ENCODE peak calls at places on chromosomes 2 and 18, in five cellular contexts. One of them, this sample, is unnamed.

GRCh38 chr2:187499941-187500532 is 52.0 kb upstream of the CALCRL start:
- DNase-seq in esophagus muscularis mucosa: no peak
- DNase-seq in left lung: no peak
- DNase-seq in CD4-positive, alpha-beta memory T cell: no peak
- DNase-seq in A549: peak
- DNase-seq in this sample: no peak

GRCh38 chr2:159010340-159010739 is 41.9 kb downstream of the TANC1 start:
- DNase-seq in esophagus muscularis mucosa: no peak
- DNase-seq in CD4-positive, alpha-beta memory T cell: no peak
- DNase-seq in A549: peak
- DNase-seq in left lung: peak
- DNase-seq in this sample: no peak

GRCh38 chr2:16425462-16426336 is 239.9 kb downstream of the CYRIA start:
- DNase-seq in left lung: no peak
- DNase-seq in CD4-positive, alpha-beta memory T cell: no peak
- DNase-seq in esophagus muscularis mucosa: no peak
- DNase-seq in A549: peak
- DNase-seq in this sample: no peak

GRCh38 chr2:136005462-136006205 is 20.2 kb upstream of the DARS1 start:
- DNase-seq in CD4-positive, alpha-beta memory T cell: no peak
- DNase-seq in esophagus muscularis mucosa: no peak
- DNase-seq in left lung: no peak
- DNase-seq in A549: no peak
- DNase-seq in this sample: no peak

GRCh38 chr2:205802069-205802468 is 119.8 kb downstream of the NRP2 start:
- DNase-seq in CD4-positive, alpha-beta memory T cell: no peak
- DNase-seq in esophagus muscularis mucosa: no peak
- DNase-seq in left lung: peak
- DNase-seq in A549: no peak
- DNase-seq in this sample: no peak

GRCh38 chr18:71665131-71665530 is 879.0 kb downstream of the CBLN2 start:
- DNase-seq in CD4-positive, alpha-beta memory T cell: no peak
- DNase-seq in esophagus muscularis mucosa: no peak
- DNase-seq in left lung: no peak
- DNase-seq in A549: no peak
- DNase-seq in this sample: no peak

GRCh38 chr18:9380101-9380500 is 45.5 kb downstream of the TWSG1 start:
- DNase-seq in CD4-positive, alpha-beta memory T cell: no peak
- DNase-seq in A549: no peak
- DNase-seq in left lung: no peak
- DNase-seq in esophagus muscularis mucosa: no peak
- DNase-seq in this sample: no peak

GRCh38 chr2:99867690-99868089 is 274.7 kb downstream of the AFF3 start:
- DNase-seq in left lung: no peak
- DNase-seq in A549: peak
- DNase-seq in CD4-positive, alpha-beta memory T cell: no peak
- DNase-seq in esophagus muscularis mucosa: no peak
- DNase-seq in this sample: no peak

GRCh38 chr2:196259507-196260481 is 88.4 kb upstream of the STK17B start:
- DNase-seq in CD4-positive, alpha-beta memory T cell: peak
- DNase-seq in A549: peak
- DNase-seq in left lung: no peak
- DNase-seq in esophagus muscularis mucosa: no peak
- DNase-seq in this sample: no peak

GRCh38 chr2:67463810-67464209 is 66.7 kb downstream of the ETAA1 start:
- DNase-seq in esophagus muscularis mucosa: no peak
- DNase-seq in left lung: no peak
- DNase-seq in A549: peak
- DNase-seq in CD4-positive, alpha-beta memory T cell: no peak
- DNase-seq in this sample: no peak

GRCh38 chr2:240579771-240580614 is 6.5 kb upstream of the CAPN10 start:
- DNase-seq in CD4-positive, alpha-beta memory T cell: peak
- DNase-seq in left lung: peak
- DNase-seq in A549: peak
- DNase-seq in esophagus muscularis mucosa: no peak
- DNase-seq in this sample: peak

GRCh38 chr18:59220784-59221765 is 1.1 kb downstream of the GRP start:
- DNase-seq in left lung: peak
- DNase-seq in esophagus muscularis mucosa: no peak
- DNase-seq in CD4-positive, alpha-beta memory T cell: no peak
- DNase-seq in A549: no peak
- DNase-seq in this sample: no peak

DNA sequence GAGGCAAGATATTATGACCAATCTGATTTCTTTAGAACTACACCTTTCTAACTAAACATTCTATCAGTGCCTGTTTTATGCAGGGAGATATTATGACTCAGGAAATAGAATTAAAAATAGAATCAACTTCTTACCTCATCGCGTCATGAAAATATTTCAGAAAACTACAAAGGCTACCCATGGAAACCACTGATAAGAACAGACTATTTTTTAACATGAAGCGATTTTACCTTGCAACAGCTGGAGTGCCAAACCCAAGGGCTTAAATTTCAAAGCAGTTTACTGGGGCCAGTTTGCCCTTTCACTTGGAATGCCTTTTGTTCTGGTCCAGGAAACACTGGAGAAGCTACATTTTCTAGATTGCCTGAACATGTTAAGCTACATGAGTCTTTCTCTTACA is 304.8 kb upstream of the CCDC68 start:
- DNase-seq in A549: no peak
- DNase-seq in left lung: no peak
- DNase-seq in esophagus muscularis mucosa: no peak
- DNase-seq in CD4-positive, alpha-beta memory T cell: no peak
- DNase-seq in this sample: no peak
- H3K27ac ChIP-seq in A549: no peak
- H3K27ac ChIP-seq in left lung: no peak
- H3K27ac ChIP-seq in esophagus muscularis mucosa: peak
- H3K27ac ChIP-seq in CD4-positive, alpha-beta memory T cell: no peak
- H3K27ac ChIP-seq in this sample: no peak

GRCh38 chr18:36843784-36844183 is 14.9 kb downstream of the KIAA1328 start:
- DNase-seq in esophagus muscularis mucosa: no peak
- DNase-seq in CD4-positive, alpha-beta memory T cell: no peak
- DNase-seq in A549: no peak
- DNase-seq in left lung: no peak
- DNase-seq in this sample: no peak

GRCh38 chr18:36839835-36840234 is 10.9 kb downstream of the KIAA1328 start:
- DNase-seq in left lung: no peak
- DNase-seq in esophagus muscularis mucosa: no peak
- DNase-seq in CD4-positive, alpha-beta memory T cell: no peak
- DNase-seq in A549: no peak
- DNase-seq in this sample: no peak

GRCh38 chr18:36848609-36849008 is 19.7 kb downstream of the KIAA1328 start:
- DNase-seq in CD4-positive, alpha-beta memory T cell: no peak
- DNase-seq in esophagus muscularis mucosa: no peak
- DNase-seq in A549: no peak
- DNase-seq in left lung: no peak
- DNase-seq in this sample: no peak

GRCh38 chr18:36843199-36843598 is 14.3 kb downstream of the KIAA1328 start:
- DNase-seq in CD4-positive, alpha-beta memory T cell: no peak
- DNase-seq in left lung: no peak
- DNase-seq in A549: no peak
- DNase-seq in esophagus muscularis mucosa: no peak
- DNase-seq in this sample: no peak
- H3K27ac ChIP-seq in CD4-positive, alpha-beta memory T cell: no peak
- H3K27ac ChIP-seq in left lung: no peak
- H3K27ac ChIP-seq in A549: no peak
- H3K27ac ChIP-seq in esophagus muscularis mucosa: no peak
- H3K27ac ChIP-seq in this sample: no peak

GRCh38 chr18:45639424-45639823 is 24.1 kb downstream of the SLC14A2 start:
- DNase-seq in left lung: no peak
- DNase-seq in esophagus muscularis mucosa: no peak
- DNase-seq in CD4-positive, alpha-beta memory T cell: no peak
- DNase-seq in A549: no peak
- DNase-seq in this sample: no peak

GRCh38 chr18:45642238-45642637 is 27.0 kb downstream of the SLC14A2 start:
- DNase-seq in left lung: no peak
- DNase-seq in A549: no peak
- DNase-seq in esophagus muscularis mucosa: no peak
- DNase-seq in CD4-positive, alpha-beta memory T cell: no peak
- DNase-seq in this sample: no peak

GRCh38 chr18:45637546-45638327 is 22.5 kb downstream of the SLC14A2 start:
- DNase-seq in CD4-positive, alpha-beta memory T cell: no peak
- DNase-seq in left lung: no peak
- DNase-seq in A549: no peak
- DNase-seq in esophagus muscularis mucosa: no peak
- DNase-seq in this sample: no peak

GRCh38 chr18:45636110-45636509 is 20.8 kb downstream of the SLC14A2 start:
- DNase-seq in CD4-positive, alpha-beta memory T cell: no peak
- DNase-seq in A549: no peak
- DNase-seq in esophagus muscularis mucosa: no peak
- DNase-seq in left lung: no peak
- DNase-seq in this sample: no peak

DNA sequence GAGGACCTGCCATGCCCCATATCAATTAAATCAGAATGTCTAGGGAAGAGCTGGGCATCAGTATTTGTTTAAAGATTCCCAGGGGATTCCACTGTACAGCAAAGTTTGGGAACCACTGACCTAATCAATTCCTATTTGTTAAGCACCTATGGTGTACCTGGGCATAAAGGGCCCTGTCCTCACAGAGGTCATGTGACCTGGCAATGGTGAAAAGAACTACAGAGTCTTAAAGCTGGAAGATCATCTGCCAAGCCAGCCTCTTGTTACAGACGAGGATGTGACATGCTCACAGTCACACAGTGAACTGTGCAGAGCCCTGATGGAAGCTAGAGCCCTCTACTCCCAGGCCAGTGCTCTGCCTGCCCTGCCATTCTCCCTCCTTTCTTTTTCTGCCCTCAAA is 23.3 kb downstream of the SLC14A2 start:
- DNase-seq in CD4-positive, alpha-beta memory T cell: no peak
- DNase-seq in esophagus muscularis mucosa: no peak
- DNase-seq in A549: no peak
- DNase-seq in left lung: no peak
- DNase-seq in this sample: no peak
- H3K27ac ChIP-seq in CD4-positive, alpha-beta memory T cell: no peak
- H3K27ac ChIP-seq in esophagus muscularis mucosa: peak
- H3K27ac ChIP-seq in A549: no peak
- H3K27ac ChIP-seq in left lung: no peak
- H3K27ac ChIP-seq in this sample: no peak

GRCh38 chr2:165312999-165313398 is 73.8 kb downstream of the SCN2A start:
- DNase-seq in CD4-positive, alpha-beta memory T cell: no peak
- DNase-seq in esophagus muscularis mucosa: no peak
- DNase-seq in left lung: no peak
- DNase-seq in A549: no peak
- DNase-seq in this sample: no peak
- H3K27ac ChIP-seq in CD4-positive, alpha-beta memory T cell: no peak
- H3K27ac ChIP-seq in esophagus muscularis mucosa: no peak
- H3K27ac ChIP-seq in left lung: no peak
- H3K27ac ChIP-seq in A549: no peak
- H3K27ac ChIP-seq in this sample: no peak

GRCh38 chr18:24985616-24986015 is 366.4 kb downstream of the ZNF521 start:
- DNase-seq in esophagus muscularis mucosa: no peak
- DNase-seq in left lung: no peak
- DNase-seq in A549: no peak
- DNase-seq in CD4-positive, alpha-beta memory T cell: no peak
- DNase-seq in this sample: no peak
- H3K27ac ChIP-seq in esophagus muscularis mucosa: no peak
- H3K27ac ChIP-seq in left lung: no peak
- H3K27ac ChIP-seq in A549: no peak
- H3K27ac ChIP-seq in CD4-positive, alpha-beta memory T cell: no peak
- H3K27ac ChIP-seq in this sample: no peak

This sample was measured in CD4-positive, alpha-beta T cell.